ENCODE peak calls at places on chromosomes 16 and 17, in seven cellular contexts. N is IMR-90, P is pancreas, O is heart left ventricle, W is heart right ventricle, H is WERI-Rb-1, M is GM23248. Y is an unnamed sample.

GRCh38 chr16:54882556-54882955 is 48.1 kb upstream of the IRX5 start:
- DNase-seq in H (no peak), W (no peak), P (no peak), M (no peak), O (no peak), N (no peak), Y (no peak)

GRCh38 chr17:69326302-69327059 is 452 bp downstream of the ABCA5 start:
- DNase-seq in M (peak; percentile 65), N (peak; percentile 26), P (no peak), H (no peak), O (peak; percentile 76), W (no peak), Y (peak; percentile 20)

GRCh38 chr16:61146429-61146828 is 889.8 kb downstream of the CDH8 start:
- DNase-seq in P (no peak), H (no peak), O (no peak), W (no peak), M (no peak), N (no peak), Y (no peak)

GRCh38 chr17:77571562-77571981 is 386.9 kb upstream of the TNRC6C start:
- DNase-seq in P (no peak), M (peak; percentile 28), O (no peak), N (peak; percentile 6), H (no peak), W (no peak), Y (no peak)

GRCh38 chr16:24852281-24852721 is 6.5 kb downstream of the SLC5A11 start:
- DNase-seq in P (no peak), N (no peak), M (no peak), W (no peak), H (no peak), O (no peak), Y (no peak)

GRCh38 chr17:81427446-81428120 is 32.3 kb downstream of the BAHCC1 start:
- DNase-seq in W (no peak), N (no peak), P (peak; percentile 84), O (peak; percentile 83), M (no peak), H (no peak), Y (peak; percentile 52)

GRCh38 chr17:28925912-28926365 is 23.1 kb upstream of the DHRS13 start:
- DNase-seq in H (no peak), N (peak; percentile 92), M (peak; percentile 90), W (no peak), O (no peak), P (no peak), Y (no peak)

GRCh38 chr16:82936941-82937551 is 310.3 kb downstream of the CDH13 start:
- DNase-seq in M (peak; percentile 61), W (no peak), P (no peak), O (no peak), H (no peak), N (peak; percentile 87), Y (no peak)

GRCh38 chr17:4135489-4135888 is 7.3 kb downstream of the ZZEF1 start:
- DNase-seq in W (no peak), H (no peak), M (no peak), P (no peak), O (no peak), N (no peak), Y (no peak)

GRCh38 chr16:11164482-11165270 is 91.3 kb downstream of the SOCS1 start:
- DNase-seq in O (no peak), W (no peak), H (no peak), P (no peak), M (no peak), N (no peak), Y (no peak)

GRCh38 chr17:20142268-20142667 is 133.1 kb downstream of the SPECC1 start:
- DNase-seq in M (no peak), H (no peak), N (no peak), O (no peak), W (no peak), P (no peak), Y (no peak)

GRCh38 chr16:14957576-14958322 is 17.1 kb upstream of the PDXDC1 start:
- DNase-seq in M (no peak), H (no peak), P (no peak), O (peak; percentile 63), N (no peak), W (no peak), Y (no peak)

GRCh38 chr16:28090646-28091377 is 27.3 kb upstream of the GSG1L start:
- DNase-seq in O (peak; percentile 19), P (no peak), N (peak; percentile 72), W (no peak), H (peak; percentile 39), M (peak; percentile 65), Y (no peak)

GRCh38 chr17:4313482-4314114 is 49.8 kb upstream of the ANKFY1 start:
- DNase-seq in W (no peak), M (no peak), O (no peak), H (no peak), N (no peak), P (no peak), Y (no peak)

GRCh38 chr17:66123163-66123562 is 68.8 kb downstream of the CEP112 start:
- DNase-seq in O (no peak), M (peak; percentile 39), W (no peak), H (no peak), P (no peak), N (peak; percentile 38), Y (no peak)

GRCh38 chr17:50469005-50469605 is 425 bp upstream of the CHAD start:
- DNase-seq in M (peak; percentile 49), W (no peak), P (no peak), N (no peak), O (no peak), H (no peak), Y (no peak)

GRCh38 chr17:80358131-80358530 is 56.8 kb upstream of the ENDOV start:
- DNase-seq in W (no peak), P (no peak), H (no peak), N (no peak), O (no peak), M (no peak), Y (no peak)

GRCh38 chr16:89556750-89557149 is 3.7 kb upstream of the RPL13 start:
- DNase-seq in N (no peak), W (no peak), O (no peak), P (no peak), M (no peak), H (no peak), Y (no peak)

GRCh38 chr16:73054732-73055481 is 7.0 kb upstream of the ZFHX3 start:
- DNase-seq in W (no peak), M (peak; percentile 58), P (no peak), N (peak; percentile 77), O (no peak), H (no peak), Y (no peak)

GRCh38 chr16:53744449-53744848 is 40.5 kb downstream of the FTO start:
- DNase-seq in P (no peak), M (no peak), O (no peak), W (no peak), N (no peak), H (no peak), Y (no peak)

DNA sequence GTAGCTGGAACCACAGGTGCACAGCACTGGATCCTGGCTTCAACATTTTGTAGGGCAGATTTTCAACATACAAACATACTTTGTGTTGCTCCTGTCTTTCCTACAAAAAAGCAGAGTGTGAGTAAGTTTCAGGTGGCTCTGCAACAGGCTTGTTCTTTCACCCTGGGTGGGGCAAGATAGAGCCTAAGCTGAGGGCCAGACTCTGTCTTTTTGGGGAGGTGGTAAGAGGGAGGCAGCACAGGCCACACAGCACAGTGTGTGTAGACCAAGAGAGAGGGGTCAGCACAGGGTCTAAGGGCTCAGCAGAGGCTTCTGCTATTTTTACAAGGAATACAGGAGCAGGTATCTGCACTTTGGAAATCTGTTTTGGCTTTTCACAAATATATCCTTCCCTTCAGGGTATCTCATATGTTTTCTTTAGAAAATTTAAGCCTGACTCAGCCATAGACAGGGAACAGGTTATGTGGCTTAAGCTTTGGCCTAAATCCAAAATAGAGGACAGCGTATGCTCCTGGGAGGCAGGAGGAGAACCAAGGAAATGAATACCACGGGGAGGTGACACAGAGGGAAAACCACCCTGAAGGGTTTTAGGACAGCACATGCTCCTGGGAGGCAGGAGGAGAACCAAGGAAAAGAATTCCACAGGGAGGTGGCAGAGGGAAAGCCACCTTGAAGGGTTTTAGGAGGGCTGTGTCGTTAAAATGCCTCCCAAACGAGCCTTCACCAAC is 21.6 kb downstream of the EMC8 start:
- DNase-seq in P (no peak), W (no peak), N (peak; percentile 58), H (no peak), O (no peak), M (peak; percentile 6), Y (peak; percentile 22)
- H3K27ac ChIP-seq in P (no peak overlapping the region), W (no peak overlapping the region), N (no peak overlapping the region), H (no peak overlapping the region), O (no peak overlapping the region), M (no peak overlapping the region), Y (peak overlapping the region; percentile 51)

DNA sequence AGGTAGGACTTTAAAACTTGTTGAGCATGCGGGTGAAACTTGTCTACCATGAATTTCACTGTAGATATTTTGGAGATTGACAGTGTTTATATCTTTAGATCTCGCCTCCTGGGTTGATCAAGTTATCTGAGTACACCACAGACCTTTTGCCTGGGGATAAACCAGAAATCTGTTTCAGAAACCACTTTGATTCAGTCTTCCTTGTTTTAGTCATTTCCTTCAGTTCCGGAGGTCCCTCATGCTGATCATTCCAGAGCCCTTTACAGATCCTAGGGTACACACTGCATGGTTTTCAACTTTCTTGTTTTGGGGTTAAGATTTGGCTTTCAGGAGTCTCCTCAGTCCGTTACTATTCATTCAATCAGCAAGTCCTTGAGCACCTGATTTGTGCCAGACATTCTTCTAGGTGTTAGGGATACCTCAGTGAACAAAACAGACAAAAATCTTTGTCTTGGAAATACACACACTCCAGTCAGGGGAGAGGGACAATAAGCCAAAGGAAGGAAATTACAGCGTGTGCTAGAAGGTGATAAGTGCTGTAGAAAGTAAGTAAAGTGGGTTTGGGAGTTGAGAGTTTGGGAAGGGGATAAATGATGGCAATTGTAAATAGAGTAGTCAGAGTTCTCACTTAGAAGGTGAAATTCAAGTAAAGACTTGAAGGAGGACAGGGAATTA is 12.2 kb downstream of the NOD2 start:
- DNase-seq in O (no peak), H (no peak), N (no peak), M (no peak), P (no peak), W (no peak), Y (no peak)
- H3K27ac ChIP-seq in O (no peak overlapping the region), H (no peak overlapping the region), N (no peak overlapping the region), M (no peak overlapping the region), P (no peak overlapping the region), W (no peak overlapping the region), Y (peak overlapping the region; percentile 48)

GRCh38 chr16:66936889-66937554 is 1.7 kb downstream of the CES2 start:
- DNase-seq in P (no peak), H (no peak), M (no peak), N (no peak), W (no peak), O (no peak), Y (peak; percentile 55)

GRCh38 chr16:66935319-66936011 is at the start of gene CES2:
- DNase-seq in O (no peak), P (peak; percentile 74), H (no peak), M (peak; percentile 86), N (peak; percentile 29), W (peak; percentile 49), Y (peak; percentile 73)

GRCh38 chr16:66934138-66934838 is at the start of gene CIAO2B:
- DNase-seq in P (peak; percentile 84), H (peak; percentile 87), M (peak; percentile 94), O (peak; percentile 95), W (peak; percentile 90), N (peak; percentile 84), Y (peak; percentile 84)

GRCh38 chr16:66937725-66938337 is 2.5 kb downstream of the CES2 start:
- DNase-seq in M (no peak), N (no peak), W (no peak), O (no peak), P (no peak), H (no peak), Y (no peak)

GRCh38 chr16:66936462-66936861 is 1.1 kb downstream of the CES2 start:
- DNase-seq in P (no peak), H (no peak), W (no peak), N (no peak), M (no peak), O (no peak), Y (no peak)
- H3K27ac ChIP-seq in P (no peak overlapping the region), H (no peak overlapping the region), W (peak overlapping the region; percentile 91), N (no peak overlapping the region), M (no peak overlapping the region), O (peak overlapping the region; percentile 99), Y (peak overlapping the region; percentile 92)

GRCh38 chr17:64775701-64776570 is 113.8 kb upstream of the SMURF2 start:
- DNase-seq in M (peak; percentile 12), O (no peak), W (no peak), P (no peak), N (no peak), H (no peak), Y (no peak)
- H3K27ac ChIP-seq in M (no peak overlapping the region), O (peak overlapping the region; percentile 22), W (peak overlapping the region; percentile 52), P (no peak overlapping the region), N (no peak overlapping the region), H (no peak overlapping the region), Y (no peak overlapping the region)

Y was measured in prostate gland.